ENCODE peak calls at places on chromosome 20, in four cellular contexts. E, G, D and Z are unnamed samples.

GRCh38 chr20:46010491-46011405 is 2.0 kb downstream of the MMP9 start:
- DNase-seq in E (no peak), G (no peak), D (no peak), Z (no peak)

GRCh38 chr20:50837532-50838321 is 42.9 kb downstream of the BCAS4 start:
- DNase-seq in E (peak; percentile 93), G (peak; percentile 46), D (no peak), Z (peak; percentile 74)

GRCh38 chr20:52987295-52987694 is 15.1 kb downstream of the TSHZ2 start:
- DNase-seq in E (no peak), G (no peak), D (no peak), Z (no peak)

GRCh38 chr20:11216451-11217314 is 542.9 kb upstream of the JAG1 start:
- DNase-seq in E (no peak), G (peak; percentile 62), D (no peak), Z (no peak)

GRCh38 chr20:33437141-33437911 is 6.2 kb downstream of the SNTA1 start:
- DNase-seq in E (no peak), G (peak; percentile 69), D (no peak), Z (no peak)

GRCh38 chr20:39911497-39911896 is 777.5 kb downstream of the MAFB start:
- DNase-seq in E (no peak), G (no peak), D (no peak), Z (no peak)

GRCh38 chr20:47950103-47950502 is 164.8 kb upstream of the SULF2 start:
- DNase-seq in E (peak; percentile 16), G (peak; percentile 20), D (no peak), Z (peak; percentile 68)

GRCh38 chr20:54103067-54103761 is 32.8 kb upstream of the BCAS1 start:
- DNase-seq in E (no peak), G (peak; percentile 78), D (peak; percentile 95), Z (peak; percentile 83)

GRCh38 chr20:38383147-38383546 is 36.9 kb downstream of the LBP start:
- DNase-seq in E (no peak), G (no peak), D (no peak), Z (no peak)

GRCh38 chr20:12177657-12178293 is 260.1 kb downstream of the BTBD3 start:
- DNase-seq in E (no peak), G (no peak), D (no peak), Z (peak; percentile 24)

GRCh38 chr20:31829731-31830130 is 10.6 kb downstream of the MYLK2 start:
- DNase-seq in E (no peak), G (no peak), D (no peak), Z (no peak)

GRCh38 chr20:35616465-35617396 is 1.1 kb downstream of the SPAG4 start:
- DNase-seq in E (peak; percentile 40), G (peak; percentile 86), D (peak; percentile 88), Z (peak; percentile 87)

GRCh38 chr20:60091284-60091683 is 133.1 kb downstream of the CDH26 start:
- DNase-seq in E (no peak), G (no peak), D (no peak), Z (no peak)

GRCh38 chr20:19770375-19770774 is 12.3 kb downstream of the RIN2 start:
- DNase-seq in E (no peak), G (no peak), D (no peak), Z (no peak)

GRCh38 chr20:25525857-25526256 is 59.5 kb downstream of the NINL start:
- DNase-seq in E (peak; percentile 83), G (peak; percentile 97), D (no peak), Z (peak; percentile 87)

GRCh38 chr20:7708112-7708511 is 232.1 kb downstream of the HAO1 start:
- DNase-seq in E (no peak), G (no peak), D (no peak), Z (no peak)

DNA sequence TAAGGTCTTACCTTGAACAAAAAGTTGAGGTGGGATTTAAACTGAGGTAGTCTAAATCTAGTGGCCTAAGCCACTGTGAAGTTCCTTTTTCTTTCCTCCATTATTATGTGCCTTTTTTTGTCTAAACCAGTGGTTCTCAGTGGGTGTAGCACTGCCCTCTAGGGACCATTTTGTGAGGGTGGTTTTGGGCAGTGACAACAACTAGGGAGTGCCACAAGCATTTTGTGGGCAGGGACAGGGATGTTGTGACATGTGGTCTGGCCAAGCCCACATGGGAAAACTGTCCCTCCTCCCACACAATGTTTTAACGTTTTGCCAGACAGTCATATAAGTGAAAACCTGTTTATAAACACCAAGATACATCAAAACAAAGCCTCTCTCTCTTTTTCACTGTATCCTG is 899.4 kb upstream of the FLRT3 start:
- DNase-seq in E (peak; percentile 11), G (peak; percentile 67), D (peak; percentile 61), Z (peak; percentile 65)
- TF ChIP-seq CTCF in E (peak; percentile 55), G (peak; percentile 81), D (peak; percentile 80), Z (peak; percentile 63)

GRCh38 chr20:49664914-49665313 is 48.8 kb downstream of the B4GALT5 start:
- DNase-seq in E (no peak), G (no peak), D (no peak), Z (no peak)
- TF ChIP-seq CTCF in E (no peak), G (no peak), D (no peak), Z (no peak)

GRCh38 chr20:49582413-49583334 is 14.7 kb upstream of the PTGIS start:
- DNase-seq in E (no peak), G (no peak), D (no peak), Z (no peak)

GRCh38 chr20:49585585-49586245 is 17.8 kb upstream of the PTGIS start:
- DNase-seq in E (no peak), G (no peak), D (no peak), Z (no peak)

GRCh38 chr20:49583343-49583668 is 15.4 kb upstream of the PTGIS start:
- DNase-seq in E (no peak), G (no peak), D (no peak), Z (no peak)

GRCh38 chr20:49584418-49585382 is 16.8 kb upstream of the PTGIS start:
- DNase-seq in E (no peak), G (no peak), D (no peak), Z (no peak)

GRCh38 chr20:49583669-49584417 is 15.9 kb upstream of the PTGIS start:
- DNase-seq in E (peak; percentile 91), G (peak; percentile 93), D (no peak), Z (peak; percentile 39)
- TF ChIP-seq CTCF in E (no peak), G (peak; percentile 9), D (no peak), Z (no peak)

GRCh38 chr20:21129861-21130260 is 4.0 kb downstream of the KIZ start:
- DNase-seq in E (no peak), G (no peak), D (peak; percentile 41), Z (no peak)
- TF ChIP-seq CTCF in E (no peak), G (peak; percentile 28), D (peak; percentile 38), Z (no peak)

GRCh38 chr20:43667341-43668132 is 623 bp downstream of the MYBL2 start:
- DNase-seq in E (no peak), G (no peak), D (peak; percentile 68), Z (no peak)
- TF ChIP-seq CTCF in E (no peak), G (no peak), D (no peak), Z (no peak)

GRCh38 chr20:4569092-4569491 is 152.6 kb upstream of the PRND start:
- DNase-seq in E (no peak), G (no peak), D (peak; percentile 63), Z (no peak)
- TF ChIP-seq CTCF in E (no peak), G (peak; percentile 59), D (peak; percentile 59), Z (no peak)